ENCODE peak calls at places on chromosomes 7 and 10, in seven cellular contexts. W is ovary, X is Ammon's horn, P is BJ, C is HTR-8/SVneo, I is epithelial cell of prostate, K is HL-60. N is an unnamed sample.

GRCh38 chr7:137592232-137592896 is 248.8 kb upstream of the PTN start:
- DNase-seq in W (peak; percentile 41), X (peak; percentile 88), P (peak; percentile 16), C (peak; percentile 47), I (peak; percentile 12), K (peak; percentile 29), N (no peak)

GRCh38 chr10:18060217-18060616 is 80.0 kb upstream of the CACNB2 start:
- DNase-seq in W (peak; percentile 44), X (no peak), P (no peak), C (no peak), I (no peak), K (no peak), N (no peak)

GRCh38 chr10:29007748-29008610 is 280.9 kb upstream of the LYZL1 start:
- DNase-seq in W (no peak), X (no peak), P (no peak), C (no peak), I (no peak), K (no peak), N (no peak)

GRCh38 chr7:151056286-151057037 is 1.2 kb downstream of the CDK5 start:
- DNase-seq in W (no peak), X (no peak), P (no peak), C (no peak), I (no peak), K (no peak), N (no peak)

GRCh38 chr10:17454181-17454800 is at the start of gene ST8SIA6:
- DNase-seq in W (peak; percentile 28), X (peak; percentile 14), P (no peak), C (peak; percentile 27), I (no peak), K (peak; percentile 1), N (no peak)

GRCh38 chr10:80535671-80536360 is 1.9 kb upstream of the SH2D4B start:
- DNase-seq in W (peak; percentile 50), X (no peak), P (no peak), C (no peak), I (no peak), K (peak; percentile 69), N (no peak)

GRCh38 chr7:139597028-139597427 is 73.5 kb downstream of the CLEC2L start:
- DNase-seq in W (no peak), X (no peak), P (no peak), C (no peak), I (no peak), K (no peak), N (no peak)

GRCh38 chr7:82017334-82017943 is 247.6 kb upstream of the HGF start:
- DNase-seq in W (no peak), X (peak; percentile 39), P (no peak), C (peak; percentile 6), I (no peak), K (no peak), N (no peak)

GRCh38 chr7:140877249-140877524 is 47.5 kb downstream of the BRAF start:
- DNase-seq in W (no peak), X (no peak), P (no peak), C (no peak), I (no peak), K (no peak), N (no peak)

GRCh38 chr10:32095116-32095733 is 39.0 kb upstream of the KIF5B start:
- DNase-seq in W (no peak), X (no peak), P (no peak), C (no peak), I (no peak), K (no peak), N (no peak)

GRCh38 chr7:132028144-132028920 is 471.9 kb upstream of the PODXL start:
- DNase-seq in W (no peak), X (no peak), P (no peak), C (no peak), I (peak; percentile 34), K (no peak), N (no peak)

GRCh38 chr10:58666024-58666423 is 153.4 kb downstream of the BICC1 start:
- DNase-seq in W (no peak), X (no peak), P (no peak), C (no peak), I (no peak), K (no peak), N (no peak)

GRCh38 chr10:124763267-124763666 is 19.1 kb upstream of the FAM53B start:
- DNase-seq in W (no peak), X (no peak), P (no peak), C (no peak), I (no peak), K (no peak), N (no peak)

GRCh38 chr7:15042285-15042684 is 139.7 kb upstream of the DGKB start:
- DNase-seq in W (no peak), X (no peak), P (no peak), C (no peak), I (no peak), K (no peak), N (no peak)

GRCh38 chr10:80122746-80123145 is 9.8 kb upstream of the PLAC9 start:
- DNase-seq in W (no peak), X (no peak), P (no peak), C (no peak), I (no peak), K (no peak), N (no peak)

GRCh38 chr7:128861957-128862570 is 592 bp upstream of the ATP6V1F start:
- DNase-seq in W (no peak), X (no peak), P (no peak), C (no peak), I (no peak), K (no peak), N (no peak)

GRCh38 chr10:77501152-77501845 is 136.3 kb downstream of the KCNMA1 start:
- DNase-seq in W (no peak), X (peak; percentile 57), P (peak; percentile 54), C (peak; percentile 86), I (peak; percentile 52), K (no peak), N (no peak)